ENCODE peak calls at places on chromosomes 5 and 9, in ten cellular contexts. M is upper lobe of left lung, C is pancreas, O is SK-N-SH, W is AG04450, F is epithelial cell of proximal tubule, V is IMR-90, Z is astrocyte of the spinal cord, S is fibroblast of lung, E is sigmoid colon. R is an unnamed sample.

GRCh38 chr5:143635146-143635752 is 176.7 kb upstream of the HMHB1 start:
- DNase-seq in M (no peak), C (no peak), O (no peak), W (no peak), F (no peak), V (peak), Z (peak), S (peak), E (no peak), R (no peak)

GRCh38 chr9:36637491-36638270 is 65.0 kb downstream of the MELK start:
- DNase-seq in M (no peak), C (no peak), O (no peak), W (no peak), F (no peak), V (no peak), Z (no peak), S (no peak), E (no peak), R (no peak)

GRCh38 chr5:18745988-18746615 is 1111.8 kb downstream of the TAF11L14 start:
- DNase-seq in M (no peak), C (no peak), O (peak), W (no peak), F (peak), V (no peak), Z (peak), S (no peak), E (no peak), R (no peak)

GRCh38 chr5:28542968-28543367 is 1504.6 kb upstream of the CDH9 start:
- DNase-seq in M (no peak), C (no peak), O (no peak), W (no peak), F (peak), V (peak), Z (peak), S (peak), E (no peak), R (peak)

GRCh38 chr9:72753261-72753893 is 199.5 kb downstream of the ALDH1A1 start:
- DNase-seq in M (no peak), C (no peak), O (no peak), W (no peak), F (no peak), V (peak), Z (peak), S (peak), E (no peak), R (peak)

GRCh38 chr9:116572095-116572748 is 114.9 kb upstream of the TRIM32 start:
- DNase-seq in M (peak), C (peak), O (peak), W (peak), F (no peak), V (peak), Z (peak), S (peak), E (peak), R (no peak)

GRCh38 chr5:171680485-171680884 is 105.1 kb upstream of the SMIM23 start:
- DNase-seq in M (peak), C (no peak), O (no peak), W (no peak), F (no peak), V (no peak), Z (no peak), S (no peak), E (no peak), R (no peak)

GRCh38 chr9:27339661-27340295 is 42.8 kb upstream of the EQTN start:
- DNase-seq in M (peak), C (no peak), O (no peak), W (no peak), F (no peak), V (no peak), Z (no peak), S (no peak), E (no peak), R (no peak)

GRCh38 chr9:130214921-130215320 is 42.7 kb downstream of the NCS1 start:
- DNase-seq in M (no peak), C (no peak), O (no peak), W (no peak), F (no peak), V (no peak), Z (no peak), S (no peak), E (no peak), R (no peak)

GRCh38 chr5:124738751-124739559 is 7.5 kb downstream of the ZNF608 start:
- DNase-seq in M (no peak), C (no peak), O (peak), W (no peak), F (no peak), V (no peak), Z (no peak), S (peak), E (no peak), R (no peak)
- H3K4me3 ChIP-seq in M (no peak), C (no peak), O (no peak), W (no peak), F (no peak), V (no peak), Z (no peak), S (no peak), E (no peak), R (no peak)

DNA sequence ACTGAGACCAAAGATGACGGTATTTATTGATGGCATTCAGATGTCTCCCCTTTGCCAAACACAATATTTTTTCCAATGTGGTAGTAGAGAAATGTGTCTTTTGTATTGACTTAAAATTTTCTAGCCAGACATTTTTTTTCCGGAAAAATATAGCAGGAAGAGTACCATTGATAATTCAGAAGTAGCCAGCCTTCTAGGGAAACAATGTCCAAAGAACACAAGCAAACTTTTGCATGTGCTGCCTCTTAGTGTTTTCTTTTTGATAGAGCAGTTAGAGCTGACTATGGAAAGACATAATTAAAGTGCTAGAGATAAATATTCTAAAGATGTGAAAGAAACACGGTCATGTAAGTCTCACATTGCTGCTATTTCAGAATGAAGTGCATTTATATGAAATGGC is 231.4 kb downstream of the MARCHF11 start:
- DNase-seq in M (no peak), C (no peak), O (no peak), W (no peak), F (no peak), V (peak), Z (no peak), S (no peak), E (no peak), R (no peak)
- TF ChIP-seq CTCF in M (no peak), C (no peak), O (peak), W (peak), F (no peak), V (no peak), Z (peak), S (peak), E (no peak), R (no peak)

DNA sequence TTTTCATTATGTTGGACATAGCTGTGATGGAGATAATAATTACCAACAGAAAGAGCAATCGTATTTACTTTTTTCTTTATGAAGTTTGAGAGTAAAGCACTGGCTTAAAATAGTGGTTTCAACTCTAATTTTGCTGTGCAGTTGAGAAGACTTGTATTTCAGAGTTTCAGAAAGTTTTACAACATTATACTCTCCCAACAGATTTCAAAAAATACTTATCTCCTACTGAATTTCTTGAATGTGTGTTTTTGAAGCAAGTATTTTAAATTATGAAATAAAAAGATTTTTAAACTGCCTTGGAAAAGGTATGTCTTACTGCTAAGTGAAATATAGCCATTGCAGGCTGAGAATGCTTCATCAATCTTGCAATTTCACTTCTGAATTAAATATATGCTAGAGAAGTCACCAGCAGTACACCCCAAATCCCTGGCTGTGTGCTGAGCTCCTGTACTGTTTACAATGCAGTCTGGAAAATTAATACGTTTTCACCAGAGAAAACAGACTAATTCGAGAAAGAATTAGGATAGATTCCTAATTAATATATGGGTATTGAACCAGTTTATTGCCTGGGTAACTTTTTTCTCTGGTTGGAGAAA is 3.0 kb downstream of the PRDM6 start:
- DNase-seq in M (no peak), C (no peak), O (no peak), W (no peak), F (no peak), V (peak), Z (no peak), S (peak), E (no peak), R (no peak)
- H3K4me3 ChIP-seq in M (peak), C (no peak), O (no peak), W (peak), F (no peak), V (no peak), Z (no peak), S (peak), E (peak), R (no peak)

DNA sequence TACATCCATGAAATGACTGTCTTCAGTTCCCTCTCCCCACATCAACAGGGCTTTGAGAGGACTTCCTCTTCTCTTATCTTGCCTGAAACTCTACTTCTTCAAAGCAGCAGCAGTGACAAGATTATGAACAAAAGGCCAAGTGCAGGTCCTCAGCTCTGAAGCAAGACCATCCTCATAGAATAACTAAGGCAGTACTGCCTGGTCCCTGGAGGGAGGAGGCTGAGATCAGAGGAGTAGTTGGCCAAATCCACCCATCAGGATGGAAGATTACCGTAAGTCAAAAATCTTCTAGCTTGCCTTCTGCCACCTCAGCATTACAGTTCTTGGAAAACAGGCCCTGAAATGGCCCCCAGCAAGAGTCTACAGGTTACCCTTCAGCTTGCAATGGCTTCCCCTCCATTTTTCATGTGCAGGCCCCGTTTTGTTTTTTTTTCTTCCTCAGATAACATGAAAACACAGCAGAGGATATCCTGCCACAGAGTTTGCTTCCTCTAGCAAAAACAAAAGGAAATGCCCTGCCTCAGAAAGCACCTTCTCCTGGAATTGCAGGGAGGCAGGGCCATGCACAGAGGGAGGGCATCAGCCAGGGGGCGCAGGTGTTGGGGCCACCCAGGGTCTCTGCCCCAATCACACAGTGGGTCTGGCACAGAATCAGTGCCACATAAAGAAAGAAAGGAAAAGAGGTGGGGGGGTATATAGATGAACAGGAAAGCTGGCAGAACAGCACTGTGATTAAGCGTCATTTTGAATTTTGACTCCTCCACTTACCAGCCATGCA is 40.0 kb downstream of the KLHL3 start:
- DNase-seq in M (peak), C (no peak), O (no peak), W (no peak), F (no peak), V (no peak), Z (no peak), S (no peak), E (no peak), R (no peak)
- TF ChIP-seq CTCF in M (no peak), C (no peak), O (no peak), W (peak), F (peak), V (no peak), Z (no peak), S (no peak), E (no peak), R (no peak)

GRCh38 chr5:149550608-149551226 is 522 bp downstream of the CSNK1A1 start:
- DNase-seq in M (no peak), C (peak), O (peak), W (no peak), F (no peak), V (no peak), Z (no peak), S (no peak), E (peak), R (no peak)
- H3K4me3 ChIP-seq in M (peak), C (peak), O (peak), W (peak), F (peak), V (peak), Z (peak), S (peak), E (peak), R (peak)